ENCODE peak calls at places on chromosomes 1 and 21, in six cellular contexts. V is heart right ventricle; A is CD8-positive, alpha-beta T cell; W is uterus; F is GM23248; Y is osteoblast. B is an unnamed sample.

GRCh38 chr1:180387413-180387812 is 115.0 kb downstream of the ACBD6 start:
- DNase-seq in V (no peak), A (no peak), W (no peak), F (no peak), Y (no peak), B (no peak)

GRCh38 chr21:37593015-37593414 is 226.4 kb downstream of the DYRK1A start:
- DNase-seq in V (no peak), A (no peak), W (no peak), F (no peak), Y (no peak), B (no peak)

GRCh38 chr1:200073286-200073637 is 45.8 kb downstream of the NR5A2 start:
- DNase-seq in V (no peak), A (no peak), W (no peak), F (no peak), Y (no peak), B (no peak)

GRCh38 chr1:26529655-26530539 is at the start of gene RPS6KA1:
- DNase-seq in V (peak), A (peak), W (peak), F (peak), Y (peak), B (no peak)

GRCh38 chr1:24635195-24635843 is 7.8 kb upstream of the SRRM1 start:
- DNase-seq in V (no peak), A (no peak), W (no peak), F (peak), Y (peak), B (no peak)

GRCh38 chr1:66172272-66172671 is 361.7 kb upstream of the SGIP1 start:
- DNase-seq in V (no peak), A (no peak), W (no peak), F (no peak), Y (no peak), B (no peak)

GRCh38 chr1:109876617-109877319 is 33.9 kb upstream of the CSF1 start:
- DNase-seq in V (no peak), A (no peak), W (no peak), F (peak), Y (peak), B (no peak)

GRCh38 chr1:54086754-54087153 is 33.3 kb downstream of the TCEANC2 start:
- DNase-seq in V (no peak), A (no peak), W (no peak), F (no peak), Y (no peak), B (no peak)

GRCh38 chr1:223062177-223062576 is 80.9 kb downstream of the TLR5 start:
- DNase-seq in V (no peak), A (no peak), W (no peak), F (peak), Y (no peak), B (no peak)

GRCh38 chr1:91546301-91546581 is 45.6 kb downstream of the CDC7 start:
- DNase-seq in V (no peak), A (no peak), W (no peak), F (no peak), Y (no peak), B (no peak)

GRCh38 chr1:15090373-15090772 is 63.2 kb upstream of the TMEM51 start:
- DNase-seq in V (no peak), A (no peak), W (peak), F (no peak), Y (no peak), B (no peak)

GRCh38 chr1:109928591-109929111 is 18.0 kb downstream of the CSF1 start:
- DNase-seq in V (peak), A (no peak), W (peak), F (peak), Y (peak), B (no peak)

GRCh38 chr1:233962878-233963277 is 58.4 kb downstream of the SLC35F3 start:
- DNase-seq in V (no peak), A (no peak), W (no peak), F (no peak), Y (no peak), B (no peak)

GRCh38 chr1:110210604-110211502 is 739 bp downstream of the KCNC4 start:
- DNase-seq in V (peak), A (peak), W (peak), F (peak), Y (peak), B (no peak)

GRCh38 chr1:203591626-203592025 is 35.0 kb upstream of the ATP2B4 start:
- DNase-seq in V (no peak), A (no peak), W (no peak), F (no peak), Y (no peak), B (no peak)

GRCh38 chr1:214506972-214507431 is 44.4 kb downstream of the PTPN14 start:
- DNase-seq in V (no peak), A (no peak), W (no peak), F (no peak), Y (no peak), B (no peak)

GRCh38 chr1:164659621-164660414 is 100.8 kb downstream of the PBX1 start:
- DNase-seq in V (no peak), A (no peak), W (peak), F (no peak), Y (no peak), B (no peak)

GRCh38 chr1:108107658-108108057 is 92.5 kb downstream of the SLC25A24 start:
- DNase-seq in V (no peak), A (no peak), W (no peak), F (peak), Y (peak), B (no peak)

GRCh38 chr1:86942743-86943142 is 28.3 kb downstream of the HS2ST1 start:
- DNase-seq in V (no peak), A (no peak), W (no peak), F (no peak), Y (no peak), B (no peak)

GRCh38 chr1:175221548-175222175 is 29.1 kb upstream of the KIAA0040 start:
- DNase-seq in V (peak), A (no peak), W (peak), F (peak), Y (no peak), B (no peak)

GRCh38 chr1:28301368-28302174 is 27.3 kb upstream of the MED18 start:
- DNase-seq in V (no peak), A (no peak), W (no peak), F (peak), Y (no peak), B (no peak)

GRCh38 chr1:230797376-230798186 is 50.4 kb downstream of the CAPN9 start:
- DNase-seq in V (peak), A (no peak), W (peak), F (peak), Y (peak), B (peak)

GRCh38 chr1:205954819-205955404 is 11.7 kb upstream of the SLC26A9 start:
- DNase-seq in V (no peak), A (no peak), W (no peak), F (no peak), Y (no peak), B (no peak)

GRCh38 chr1:211591980-211592493 is 13.1 kb upstream of the SLC30A1 start:
- DNase-seq in V (no peak), A (no peak), W (no peak), F (peak), Y (no peak), B (no peak)

GRCh38 chr1:155177192-155177917 is 3.7 kb downstream of the TRIM46 start:
- DNase-seq in V (no peak), A (no peak), W (no peak), F (no peak), Y (peak), B (no peak)

GRCh38 chr1:84095308-84095707 is 48.8 kb upstream of the PRKACB start:
- DNase-seq in V (no peak), A (no peak), W (no peak), F (no peak), Y (no peak), B (no peak)

GRCh38 chr1:85464497-85465098 is 361 bp downstream of the DDAH1 start:
- DNase-seq in V (peak), A (no peak), W (peak), F (peak), Y (peak), B (peak)

GRCh38 chr1:24694380-24694843 is 50.8 kb upstream of the CLIC4 start:
- DNase-seq in V (peak), A (no peak), W (no peak), F (peak), Y (peak), B (no peak)

GRCh38 chr1:165823552-165824268 is 3.7 kb upstream of the UCK2 start:
- DNase-seq in V (no peak), A (no peak), W (no peak), F (peak), Y (no peak), B (no peak)

GRCh38 chr1:246215505-246215893 is 291.6 kb downstream of the SMYD3 start:
- DNase-seq in V (no peak), A (no peak), W (no peak), F (no peak), Y (no peak), B (no peak)

GRCh38 chr1:109984190-109984455 is 442 bp upstream of the AHCYL1 start:
- DNase-seq in V (no peak), A (no peak), W (no peak), F (peak), Y (no peak), B (no peak)

GRCh38 chr1:96559707-96560588 is 161.6 kb upstream of the PTBP2 start:
- DNase-seq in V (no peak), A (no peak), W (peak), F (peak), Y (peak), B (no peak)

GRCh38 chr1:208203127-208203847 is 40.9 kb downstream of the PLXNA2 start:
- DNase-seq in V (peak), A (no peak), W (peak), F (peak), Y (no peak), B (no peak)

GRCh38 chr1:55632058-55632457 is 416.9 kb upstream of the USP24 start:
- DNase-seq in V (no peak), A (no peak), W (no peak), F (peak), Y (no peak), B (no peak)

DNA sequence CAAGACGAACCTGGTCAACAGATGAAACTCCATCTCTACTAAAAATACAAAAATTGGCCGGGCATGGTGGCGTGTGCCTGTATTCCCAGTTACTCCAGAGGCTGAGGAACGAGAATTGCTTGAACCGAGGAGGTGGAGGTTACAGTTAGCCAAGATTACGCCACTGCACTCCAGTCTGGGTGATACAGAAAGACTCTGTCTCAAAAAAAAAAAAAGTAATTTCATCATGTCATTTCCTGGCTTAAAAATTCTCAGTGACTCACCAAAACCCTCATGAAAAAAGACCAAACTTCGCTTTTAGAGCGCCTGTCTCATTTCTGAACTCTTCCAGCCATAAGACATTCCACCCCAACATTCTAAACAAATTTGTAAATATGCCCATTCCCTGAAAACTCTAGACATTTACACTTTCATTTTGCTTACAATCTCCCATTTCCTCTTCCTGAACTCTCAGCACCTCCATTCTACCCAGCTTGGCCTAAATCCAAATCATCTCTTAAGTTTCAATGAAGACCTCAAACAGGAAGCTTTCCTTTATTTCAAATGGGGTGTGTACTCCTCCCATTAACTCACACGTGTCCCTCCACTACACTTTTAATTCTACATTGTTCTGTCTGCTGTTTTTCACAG is 50.5 kb upstream of the PRRC2C start:
- DNase-seq in V (no peak), A (no peak), W (peak), F (peak), Y (peak), B (no peak)
- H3K27ac ChIP-seq in V (peak), A (no peak), W (peak), F (peak), Y (peak), B (no peak)

GRCh38 chr1:168892945-168893344 is 163.9 kb upstream of the DPT start:
- DNase-seq in V (no peak), A (no peak), W (no peak), F (peak), Y (no peak), B (no peak)
- H3K27ac ChIP-seq in V (peak), A (no peak), W (peak), F (peak), Y (no peak), B (no peak)

GRCh38 chr1:225941949-225942222 is 866 bp upstream of the LEFTY2 start:
- DNase-seq in V (no peak), A (no peak), W (no peak), F (no peak), Y (no peak), B (no peak)
- H3K27ac ChIP-seq in V (no peak), A (no peak), W (peak), F (no peak), Y (no peak), B (no peak)

GRCh38 chr21:17709266-17709611 is 96.5 kb upstream of the BTG3 start:
- DNase-seq in V (no peak), A (no peak), W (no peak), F (no peak), Y (no peak), B (no peak)
- H3K27ac ChIP-seq in V (no peak), A (no peak), W (no peak), F (no peak), Y (no peak), B (no peak)

GRCh38 chr1:228358764-228359612 is 47.6 kb downstream of the TRIM11 start:
- DNase-seq in V (no peak), A (no peak), W (no peak), F (no peak), Y (no peak), B (no peak)
- H3K27ac ChIP-seq in V (peak), A (no peak), W (no peak), F (no peak), Y (no peak), B (no peak)